ENCODE peak calls at places on chromosomes 6 and 20, in five cellular contexts. W is sigmoid colon, L is transverse colon, O is A549, Z is HepG2. G is an unnamed sample.

GRCh38 chr6:155100087-155100486 is 105.0 kb downstream of the TIAM2 start:
- DNase-seq in Z (no peak), O (no peak), L (no peak), W (peak), G (peak)

GRCh38 chr6:154648776-154649175 is 84.4 kb upstream of the SCAF8 start:
- DNase-seq in O (no peak), L (no peak), W (no peak), Z (no peak), G (no peak)

GRCh38 chr6:119541132-119541905 is 191.8 kb upstream of the MAN1A1 start:
- DNase-seq in O (no peak), Z (no peak), L (no peak), W (no peak), G (no peak)

GRCh38 chr6:4270799-4271198 is 135.4 kb upstream of the ECI2 start:
- DNase-seq in Z (no peak), L (no peak), W (no peak), O (no peak), G (no peak)

GRCh38 chr6:31763617-31763940 is 1.1 kb downstream of the SAPCD1 start:
- DNase-seq in Z (peak), L (no peak), O (no peak), W (no peak), G (no peak)

GRCh38 chr6:99522531-99522930 is 7.3 kb upstream of the USP45 start:
- DNase-seq in Z (peak), W (no peak), L (no peak), O (peak), G (no peak)

GRCh38 chr20:21102252-21102609 is 3.9 kb downstream of the LINC00237 start:
- DNase-seq in Z (no peak), L (no peak), W (no peak), O (no peak), G (no peak)

GRCh38 chr6:21971540-21971939 is 325.3 kb downstream of the PRL start:
- DNase-seq in O (no peak), L (no peak), W (no peak), Z (no peak), G (no peak)

GRCh38 chr6:134491473-134491872 is 173.6 kb upstream of the SGK1 start:
- DNase-seq in O (no peak), L (no peak), W (no peak), Z (no peak), G (no peak)

GRCh38 chr6:155054851-155055250 is 59.7 kb downstream of the TIAM2 start:
- DNase-seq in Z (no peak), L (no peak), O (no peak), W (no peak), G (no peak)

GRCh38 chr6:10140121-10140520 is 274.8 kb downstream of the TFAP2A start:
- DNase-seq in W (no peak), L (no peak), Z (no peak), O (no peak), G (no peak)

GRCh38 chr6:122712093-122712863 is 67.2 kb upstream of the FABP7 start:
- DNase-seq in L (no peak), O (no peak), Z (no peak), W (no peak), G (no peak)

GRCh38 chr20:1818895-1819294 is 76.3 kb upstream of the SIRPA start:
- DNase-seq in Z (no peak), O (no peak), L (no peak), W (no peak), G (no peak)

GRCh38 chr6:32047084-32047478 is 8.9 kb downstream of the CYP21A2 start:
- DNase-seq in Z (peak), O (no peak), L (peak), W (peak), G (peak)

GRCh38 chr6:138403324-138403800 is 661 bp upstream of the HEBP2 start:
- DNase-seq in O (peak), L (peak), Z (no peak), W (peak), G (peak)

GRCh38 chr6:132087391-132087790 is 136.2 kb upstream of the CCN2 start:
- DNase-seq in L (no peak), O (no peak), W (no peak), Z (no peak), G (no peak)

GRCh38 chr6:35663447-35664235 is 25.1 kb downstream of the FKBP5 start:
- DNase-seq in L (no peak), O (no peak), Z (no peak), W (no peak), G (no peak)

GRCh38 chr6:45537539-45537938 is 159.8 kb upstream of the SUPT3H start:
- DNase-seq in W (no peak), L (no peak), O (no peak), Z (no peak), G (no peak)

GRCh38 chr20:19783966-19784401 is 25.9 kb downstream of the RIN2 start:
- DNase-seq in L (no peak), O (no peak), Z (peak), W (peak), G (no peak)

GRCh38 chr6:110125361-110125760 is 54.1 kb downstream of the WASF1 start:
- DNase-seq in Z (peak), O (no peak), W (no peak), L (no peak), G (no peak)

GRCh38 chr20:62815066-62815991 is 1.5 kb upstream of the COL9A3 start:
- DNase-seq in L (no peak), O (no peak), Z (peak), W (no peak), G (no peak)

GRCh38 chr6:96528193-96528592 is 6.6 kb downstream of the UFL1 start:
- DNase-seq in Z (no peak), W (no peak), O (no peak), L (no peak), G (no peak)

GRCh38 chr20:31712564-31713311 is 9.9 kb downstream of the BCL2L1 start:
- DNase-seq in O (peak), W (peak), Z (peak), L (peak), G (no peak)

GRCh38 chr6:84553527-84553926 is 210.9 kb downstream of the TBX18 start:
- DNase-seq in Z (no peak), W (no peak), L (no peak), O (no peak), G (no peak)

GRCh38 chr6:118320652-118321051 is 227.4 kb upstream of the PLN start:
- DNase-seq in Z (no peak), O (no peak), L (no peak), W (no peak), G (peak)

GRCh38 chr6:151534576-151534975 is 40.8 kb downstream of the CCDC170 start:
- DNase-seq in L (no peak), Z (no peak), O (no peak), W (no peak), G (no peak)

GRCh38 chr20:49791165-49791564 is 21.5 kb upstream of the SLC9A8 start:
- DNase-seq in W (no peak), O (no peak), L (no peak), Z (no peak), G (no peak)

GRCh38 chr6:108167449-108167903 is 1.7 kb downstream of the NR2E1 start:
- DNase-seq in W (no peak), L (no peak), Z (no peak), O (no peak), G (no peak)

DNA sequence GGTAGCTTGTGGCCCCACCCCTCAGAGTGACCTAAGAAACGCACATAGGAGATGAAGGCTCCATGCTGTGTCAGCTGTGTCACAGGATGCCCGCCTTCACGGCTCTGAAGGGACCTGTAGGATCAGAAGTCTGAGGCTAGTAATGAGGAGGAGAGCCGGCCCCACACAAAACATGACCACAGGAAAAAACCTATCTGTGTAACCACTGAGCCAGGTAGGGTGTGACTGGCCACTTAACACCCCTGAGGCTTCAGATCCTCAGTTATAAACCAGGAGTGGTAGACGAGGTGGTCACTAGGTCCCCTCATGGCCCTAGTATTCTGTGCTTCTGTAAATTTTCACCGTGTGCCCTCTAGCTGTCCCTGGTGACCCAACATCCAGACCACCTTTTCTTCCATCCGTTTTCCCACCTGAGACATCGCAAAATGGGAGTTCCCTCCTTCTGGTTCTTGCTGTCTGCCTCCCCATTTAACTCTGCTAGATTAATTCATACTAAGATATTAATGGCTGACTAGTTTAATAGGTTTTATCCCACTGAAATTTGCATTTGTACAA is 52.8 kb downstream of the TBC1D7 start:
- DNase-seq in W (no peak), L (no peak), Z (no peak), O (no peak), G (no peak)
- H3K4me3 ChIP-seq in W (no peak), L (no peak), Z (no peak), O (no peak), G (no peak)

GRCh38 chr20:59824711-59825562 is 108.5 kb downstream of the SYCP2 start:
- DNase-seq in W (no peak), L (no peak), Z (no peak), O (no peak), G (peak)

GRCh38 chr20:59825563-59825920 is 107.9 kb downstream of the SYCP2 start:
- DNase-seq in O (no peak), W (no peak), Z (no peak), L (no peak), G (no peak)

GRCh38 chr20:59823860-59824259 is 109.6 kb downstream of the SYCP2 start:
- DNase-seq in Z (no peak), O (no peak), L (no peak), W (no peak), G (no peak)

GRCh38 chr20:59827138-59828056 is 106.0 kb downstream of the SYCP2 start:
- DNase-seq in L (no peak), W (peak), Z (no peak), O (no peak), G (no peak)

DNA sequence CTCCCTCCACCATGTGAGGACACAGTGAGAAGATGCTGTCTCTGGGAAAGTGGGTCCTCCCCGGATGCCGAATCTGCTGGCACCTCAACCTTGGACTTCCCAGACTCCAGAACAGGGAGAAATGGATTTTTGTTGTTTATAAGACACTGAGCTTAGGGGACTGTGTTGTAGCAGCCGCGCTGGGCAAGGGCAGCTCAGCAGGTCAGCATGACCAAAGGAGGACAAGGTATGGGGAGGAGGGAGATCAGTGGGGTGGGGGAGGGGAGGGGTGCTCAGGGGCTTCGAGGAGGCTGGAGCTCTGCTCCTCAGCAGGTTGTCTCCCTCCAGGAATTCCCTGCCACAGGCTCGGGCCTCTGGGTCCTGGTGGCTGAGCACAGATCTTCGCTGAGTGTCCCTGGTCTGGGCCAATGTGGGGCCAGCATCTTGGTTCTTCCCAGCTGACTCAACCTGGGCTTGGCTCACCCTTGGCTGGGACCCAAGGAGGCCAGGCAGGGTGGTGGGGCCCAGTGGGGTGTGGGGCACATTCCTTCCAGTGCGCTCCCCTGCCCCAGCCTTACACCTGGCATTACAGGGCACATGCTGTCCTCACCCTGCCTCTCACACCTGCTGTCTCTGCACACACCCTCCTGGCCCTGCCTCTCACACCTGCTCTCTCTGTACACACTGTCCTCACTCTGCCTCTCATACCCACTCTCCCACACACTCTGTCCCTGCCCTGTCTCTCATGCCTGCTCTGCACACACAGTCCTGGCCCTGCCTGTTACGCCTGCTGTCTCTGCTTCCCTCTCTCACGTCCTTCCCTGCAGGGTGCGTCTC is 107.3 kb downstream of the SYCP2 start:
- DNase-seq in W (no peak), Z (no peak), O (no peak), L (peak), G (no peak)
- TF ChIP-seq EP300 in W (no peak), Z (no peak), O (no peak), L (peak), G (no peak)

GRCh38 chr6:2578729-2579128 is 172.0 kb downstream of the MYLK4 start:
- DNase-seq in Z (no peak), O (no peak), W (no peak), L (no peak), G (no peak)
- H3K27ac ChIP-seq in Z (no peak), O (no peak), W (no peak), L (no peak), G (no peak)

GRCh38 chr6:29678114-29678513 is 2.8 kb downstream of the ZFP57 start:
- DNase-seq in Z (no peak), O (no peak), W (no peak), L (no peak), G (no peak)
- H3K4me3 ChIP-seq in Z (no peak), O (no peak), W (no peak), L (no peak), G (no peak)

DNA sequence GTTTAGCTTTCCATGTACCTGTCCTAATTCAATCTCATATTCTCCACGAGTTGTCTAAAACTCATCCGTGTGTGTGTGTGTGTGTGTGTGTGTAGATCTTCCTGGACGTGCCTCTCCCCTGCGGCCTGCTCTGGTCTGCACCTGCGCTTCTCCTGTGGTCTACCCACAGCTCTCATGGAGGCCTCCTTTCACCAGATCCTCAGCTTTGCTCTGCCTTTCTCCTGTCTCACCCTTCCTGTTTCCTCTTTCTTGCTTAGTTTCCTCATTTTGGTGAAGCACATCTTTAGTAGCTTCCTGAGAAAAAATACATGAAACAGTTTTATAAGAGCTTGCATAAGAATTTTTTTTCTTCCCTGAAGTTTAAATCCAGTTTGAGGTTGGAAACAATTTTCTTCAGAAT is 18.1 kb downstream of the SLX4IP start:
- DNase-seq in O (no peak), Z (no peak), W (no peak), L (peak), G (no peak)
- TF ChIP-seq EP300 in O (no peak), Z (no peak), W (no peak), L (no peak), G (no peak)

DNA sequence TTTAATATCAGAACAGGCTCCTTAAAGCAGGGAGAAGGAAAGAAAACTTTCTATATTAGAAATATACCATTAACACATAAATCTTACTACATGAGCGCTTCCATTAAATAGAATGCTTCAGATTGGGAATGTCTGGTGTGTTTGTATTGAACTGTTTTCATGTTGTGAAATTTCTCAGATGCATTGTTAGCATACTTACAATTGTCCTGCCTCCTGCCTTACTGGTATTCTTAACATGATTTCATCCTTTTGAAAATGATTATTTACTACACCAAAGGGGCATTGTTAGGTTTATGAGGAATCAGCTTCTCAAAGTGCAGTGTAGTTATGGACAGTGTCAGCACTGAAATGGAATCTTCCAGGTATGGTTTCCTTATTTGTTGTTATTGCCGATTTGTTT is 145.6 kb downstream of the MTFR2 start:
- DNase-seq in W (no peak), L (no peak), O (no peak), Z (no peak), G (no peak)
- H3K27ac ChIP-seq in W (peak), L (peak), O (peak), Z (no peak), G (no peak)

GRCh38 chr6:127484207-127484858 is 25.1 kb upstream of the KIAA0408 start:
- DNase-seq in W (no peak), Z (peak), O (peak), L (no peak), G (no peak)
- H3K4me3 ChIP-seq in W (peak), Z (no peak), O (peak), L (no peak), G (no peak)

GRCh38 chr6:12898603-12899002 is 182.0 kb downstream of the PHACTR1 start:
- DNase-seq in Z (no peak), O (no peak), W (no peak), L (no peak), G (no peak)

GRCh38 chr6:12899080-12899815 is 182.7 kb downstream of the PHACTR1 start:
- DNase-seq in W (no peak), Z (no peak), L (no peak), O (no peak), G (no peak)

GRCh38 chr6:12903246-12903645 is 186.7 kb downstream of the PHACTR1 start:
- DNase-seq in Z (no peak), W (no peak), L (no peak), O (no peak), G (no peak)
- TF ChIP-seq EP300 in Z (no peak), W (peak), L (no peak), O (no peak), G (no peak)

DNA sequence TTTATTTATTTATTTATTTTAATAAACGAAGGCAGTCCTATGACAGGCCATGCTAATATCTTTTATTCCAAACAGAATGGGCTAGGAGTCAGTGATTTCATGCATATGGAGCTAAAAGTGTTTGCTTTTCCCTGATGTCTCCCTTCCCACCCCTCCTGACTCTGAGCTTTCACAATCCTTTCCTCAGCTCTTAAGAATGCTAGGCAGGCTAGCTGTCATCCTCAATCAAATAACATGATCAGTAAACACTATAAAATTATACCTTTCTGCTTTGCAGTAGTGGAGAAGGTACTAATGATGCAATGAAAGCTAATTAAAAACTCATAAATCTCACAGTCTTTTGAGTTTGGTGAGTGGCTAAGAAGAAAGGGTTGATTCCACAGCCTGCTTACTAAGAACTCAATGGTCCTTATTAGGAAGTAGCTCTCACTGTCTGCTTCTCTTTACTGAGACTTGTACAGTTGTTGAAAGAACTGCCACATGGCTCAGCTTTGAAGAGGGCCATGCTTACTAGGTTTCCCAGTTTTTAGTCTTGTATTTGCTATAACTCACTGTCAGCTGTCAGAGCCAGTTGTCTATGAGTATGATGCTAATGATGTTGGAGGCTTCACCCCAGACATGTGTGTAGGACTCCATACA is 250.9 kb upstream of the JAG1 start:
- DNase-seq in W (no peak), Z (no peak), O (no peak), L (no peak), G (no peak)
- H3K27ac ChIP-seq in W (no peak), Z (no peak), O (peak), L (no peak), G (no peak)

DNA sequence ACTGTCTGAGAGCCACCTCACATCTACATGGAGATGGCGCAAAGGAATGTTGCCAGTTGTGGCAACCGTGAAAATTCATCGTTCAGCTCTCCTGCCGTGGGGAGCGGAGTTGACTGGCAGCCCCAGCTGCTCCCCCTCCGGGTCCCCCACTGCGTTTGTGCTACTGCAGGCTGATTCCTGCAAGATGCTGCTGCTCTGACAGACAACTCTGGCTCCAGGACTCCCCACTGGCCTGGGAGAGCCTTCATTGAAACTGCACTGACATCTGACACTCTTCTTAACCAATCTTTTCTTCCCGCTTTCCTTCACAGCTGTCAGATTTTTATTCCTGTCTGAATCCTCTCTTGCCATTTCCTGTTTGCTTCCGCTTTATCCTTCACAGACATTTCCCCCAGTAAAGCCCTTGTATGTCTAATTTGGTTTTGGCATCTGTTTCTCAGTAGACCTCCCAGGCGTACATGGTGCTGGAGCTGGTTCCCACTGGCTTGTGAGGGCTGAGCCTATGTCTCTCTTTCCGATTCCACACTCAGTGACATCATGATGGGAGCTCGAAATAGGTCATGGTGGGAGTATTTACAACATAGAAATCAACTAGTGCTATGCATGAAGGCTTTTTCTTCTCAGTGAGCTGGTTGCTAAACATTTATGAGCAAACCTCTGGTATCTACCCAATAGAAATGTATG is 9.5 kb upstream of the ATRN start:
- DNase-seq in W (no peak), Z (no peak), O (no peak), L (no peak), G (no peak)
- H3K4me3 ChIP-seq in W (no peak), Z (no peak), O (no peak), L (no peak), G (no peak)

G was measured in ovary.